ENCODE peak calls at places on chromosomes 12 and 14, in seven cellular contexts. One of them, this sample, is unnamed.

GRCh38 chr14:50734950-50735697 is 67.0 kb upstream of the SAV1 start:
- DNase-seq in AG10803: no peak
- DNase-seq in fibroblast of the aortic adventitia: no peak
- DNase-seq in IMR-90: no peak
- DNase-seq in RWPE2: no peak
- DNase-seq in left lung: no peak
- DNase-seq in keratinocyte: no peak
- DNase-seq in this sample: no peak

GRCh38 chr12:29795715-29796114 is 12.0 kb upstream of the TMTC1 start:
- DNase-seq in AG10803: no peak
- DNase-seq in IMR-90: no peak
- DNase-seq in fibroblast of the aortic adventitia: no peak
- DNase-seq in left lung: no peak
- DNase-seq in keratinocyte: no peak
- DNase-seq in RWPE2: no peak
- DNase-seq in this sample: no peak

GRCh38 chr12:92434607-92435025 is 268.2 kb upstream of the PLEKHG7 start:
- DNase-seq in AG10803: no peak
- DNase-seq in keratinocyte: no peak
- DNase-seq in IMR-90: no peak
- DNase-seq in left lung: no peak
- DNase-seq in fibroblast of the aortic adventitia: no peak
- DNase-seq in RWPE2: no peak
- DNase-seq in this sample: no peak

GRCh38 chr12:24255920-24256635 is 306.6 kb upstream of the SOX5 start:
- DNase-seq in IMR-90: no peak
- DNase-seq in RWPE2: no peak
- DNase-seq in AG10803: no peak
- DNase-seq in keratinocyte: no peak
- DNase-seq in left lung: no peak
- DNase-seq in fibroblast of the aortic adventitia: no peak
- DNase-seq in this sample: no peak

GRCh38 chr12:32895688-32896437 is 714 bp downstream of the PKP2 start:
- DNase-seq in keratinocyte: no peak
- DNase-seq in AG10803: no peak
- DNase-seq in left lung: no peak
- DNase-seq in IMR-90: no peak
- DNase-seq in RWPE2: no peak
- DNase-seq in fibroblast of the aortic adventitia: no peak
- DNase-seq in this sample: no peak

GRCh38 chr12:65612440-65612839 is 211.8 kb upstream of the HMGA2 start:
- DNase-seq in RWPE2: no peak
- DNase-seq in fibroblast of the aortic adventitia: peak; percentile 82
- DNase-seq in left lung: no peak
- DNase-seq in IMR-90: no peak
- DNase-seq in keratinocyte: no peak
- DNase-seq in AG10803: no peak
- DNase-seq in this sample: peak; percentile 59

GRCh38 chr12:129938089-129938488 is 34.3 kb upstream of the TMEM132D start:
- DNase-seq in AG10803: no peak
- DNase-seq in keratinocyte: no peak
- DNase-seq in IMR-90: no peak
- DNase-seq in RWPE2: no peak
- DNase-seq in fibroblast of the aortic adventitia: no peak
- DNase-seq in left lung: no peak
- DNase-seq in this sample: no peak

GRCh38 chr14:102568115-102568614 is 24.3 kb upstream of the RCOR1 start:
- DNase-seq in left lung: no peak
- DNase-seq in fibroblast of the aortic adventitia: no peak
- DNase-seq in IMR-90: no peak
- DNase-seq in AG10803: no peak
- DNase-seq in RWPE2: peak; percentile 75
- DNase-seq in keratinocyte: no peak
- DNase-seq in this sample: no peak

GRCh38 chr14:101222362-101223090 is 319.0 kb upstream of the RTL1 start:
- DNase-seq in keratinocyte: no peak
- DNase-seq in RWPE2: no peak
- DNase-seq in IMR-90: no peak
- DNase-seq in fibroblast of the aortic adventitia: no peak
- DNase-seq in AG10803: no peak
- DNase-seq in left lung: no peak
- DNase-seq in this sample: no peak

GRCh38 chr12:80607361-80608135 is 99.9 kb upstream of the MYF6 start:
- DNase-seq in AG10803: no peak
- DNase-seq in IMR-90: no peak
- DNase-seq in keratinocyte: no peak
- DNase-seq in RWPE2: no peak
- DNase-seq in fibroblast of the aortic adventitia: no peak
- DNase-seq in left lung: no peak
- DNase-seq in this sample: no peak

GRCh38 chr14:51242545-51243490 is 2.8 kb downstream of the TMX1 start:
- DNase-seq in fibroblast of the aortic adventitia: no peak
- DNase-seq in RWPE2: no peak
- DNase-seq in left lung: no peak
- DNase-seq in IMR-90: no peak
- DNase-seq in keratinocyte: no peak
- DNase-seq in AG10803: no peak
- DNase-seq in this sample: no peak

GRCh38 chr14:59087711-59088110 is 100.8 kb upstream of the DAAM1 start:
- DNase-seq in IMR-90: no peak
- DNase-seq in RWPE2: no peak
- DNase-seq in left lung: no peak
- DNase-seq in AG10803: no peak
- DNase-seq in keratinocyte: no peak
- DNase-seq in fibroblast of the aortic adventitia: no peak
- DNase-seq in this sample: no peak

GRCh38 chr12:9870311-9870866 is 1.2 kb upstream of the CLEC2B start:
- DNase-seq in RWPE2: no peak
- DNase-seq in keratinocyte: no peak
- DNase-seq in AG10803: peak; percentile 10
- DNase-seq in IMR-90: no peak
- DNase-seq in fibroblast of the aortic adventitia: peak; percentile 8
- DNase-seq in left lung: no peak
- DNase-seq in this sample: peak; percentile 26

GRCh38 chr12:120496353-120497340 is 734 bp downstream of the DYNLL1 start:
- DNase-seq in keratinocyte: no peak
- DNase-seq in RWPE2: no peak
- DNase-seq in AG10803: peak; percentile 38
- DNase-seq in IMR-90: peak; percentile 56
- DNase-seq in fibroblast of the aortic adventitia: peak; percentile 48
- DNase-seq in left lung: peak; percentile 85
- DNase-seq in this sample: peak; percentile 51

GRCh38 chr12:75979181-75979580 is 52.4 kb downstream of the PHLDA1 start:
- DNase-seq in keratinocyte: no peak
- DNase-seq in AG10803: peak; percentile 43
- DNase-seq in left lung: no peak
- DNase-seq in IMR-90: peak; percentile 66
- DNase-seq in RWPE2: no peak
- DNase-seq in fibroblast of the aortic adventitia: no peak
- DNase-seq in this sample: peak; percentile 62

GRCh38 chr12:53133722-53134121 is 30.4 kb downstream of the SOAT2 start:
- DNase-seq in left lung: no peak
- DNase-seq in keratinocyte: no peak
- DNase-seq in fibroblast of the aortic adventitia: no peak
- DNase-seq in IMR-90: no peak
- DNase-seq in AG10803: no peak
- DNase-seq in RWPE2: no peak
- DNase-seq in this sample: no peak

GRCh38 chr12:106296179-106296877 is 6.2 kb upstream of the TCP11L2 start:
- DNase-seq in left lung: no peak
- DNase-seq in IMR-90: peak; percentile 91
- DNase-seq in RWPE2: no peak
- DNase-seq in AG10803: peak; percentile 89
- DNase-seq in keratinocyte: peak; percentile 81
- DNase-seq in fibroblast of the aortic adventitia: peak; percentile 78
- DNase-seq in this sample: peak; percentile 71

GRCh38 chr12:62653740-62654139 is 187.1 kb downstream of the MON2 start:
- DNase-seq in IMR-90: no peak
- DNase-seq in RWPE2: no peak
- DNase-seq in fibroblast of the aortic adventitia: no peak
- DNase-seq in left lung: no peak
- DNase-seq in keratinocyte: no peak
- DNase-seq in AG10803: no peak
- DNase-seq in this sample: no peak

GRCh38 chr14:86091811-86092210 is 561.9 kb downstream of the FLRT2 start:
- DNase-seq in fibroblast of the aortic adventitia: no peak
- DNase-seq in AG10803: no peak
- DNase-seq in IMR-90: peak; percentile 57
- DNase-seq in RWPE2: no peak
- DNase-seq in keratinocyte: no peak
- DNase-seq in left lung: no peak
- DNase-seq in this sample: no peak

GRCh38 chr12:98594050-98594853 is 766 bp downstream of the SLC25A3 start:
- DNase-seq in fibroblast of the aortic adventitia: peak; percentile 36
- DNase-seq in keratinocyte: no peak
- DNase-seq in left lung: peak; percentile 85
- DNase-seq in RWPE2: no peak
- DNase-seq in IMR-90: no peak
- DNase-seq in AG10803: peak; percentile 38
- DNase-seq in this sample: peak; percentile 7

GRCh38 chr14:93720981-93721483 is 67.3 kb downstream of the PRIMA1 start:
- DNase-seq in keratinocyte: no peak
- DNase-seq in AG10803: no peak
- DNase-seq in fibroblast of the aortic adventitia: no peak
- DNase-seq in RWPE2: peak; percentile 48
- DNase-seq in IMR-90: no peak
- DNase-seq in left lung: peak; percentile 45
- DNase-seq in this sample: no peak

GRCh38 chr12:57130941-57131340 is 2.7 kb downstream of the LRP1 start:
- DNase-seq in AG10803: no peak
- DNase-seq in RWPE2: no peak
- DNase-seq in keratinocyte: no peak
- DNase-seq in left lung: no peak
- DNase-seq in IMR-90: no peak
- DNase-seq in fibroblast of the aortic adventitia: no peak
- DNase-seq in this sample: no peak

GRCh38 chr12:57131896-57132744 is 3.8 kb downstream of the LRP1 start:
- DNase-seq in left lung: no peak
- DNase-seq in AG10803: no peak
- DNase-seq in RWPE2: no peak
- DNase-seq in fibroblast of the aortic adventitia: no peak
- DNase-seq in IMR-90: no peak
- DNase-seq in keratinocyte: no peak
- DNase-seq in this sample: no peak

GRCh38 chr12:57134949-57135348 is 6.7 kb downstream of the LRP1 start:
- DNase-seq in keratinocyte: no peak
- DNase-seq in left lung: no peak
- DNase-seq in fibroblast of the aortic adventitia: no peak
- DNase-seq in AG10803: no peak
- DNase-seq in IMR-90: no peak
- DNase-seq in RWPE2: no peak
- DNase-seq in this sample: no peak

GRCh38 chr12:57133916-57134315 is 5.6 kb downstream of the LRP1 start:
- DNase-seq in IMR-90: no peak
- DNase-seq in left lung: no peak
- DNase-seq in RWPE2: no peak
- DNase-seq in fibroblast of the aortic adventitia: peak; percentile 41
- DNase-seq in AG10803: no peak
- DNase-seq in keratinocyte: no peak
- DNase-seq in this sample: no peak

GRCh38 chr12:57133013-57133569 is 4.8 kb downstream of the LRP1 start:
- DNase-seq in fibroblast of the aortic adventitia: peak; percentile 87
- DNase-seq in left lung: no peak
- DNase-seq in keratinocyte: no peak
- DNase-seq in AG10803: peak; percentile 88
- DNase-seq in IMR-90: peak; percentile 55
- DNase-seq in RWPE2: no peak
- DNase-seq in this sample: peak; percentile 59
- H3K4me3 ChIP-seq in fibroblast of the aortic adventitia: peak overlapping the region; percentile 89
- H3K4me3 ChIP-seq in left lung: no peak overlapping the region
- H3K4me3 ChIP-seq in keratinocyte: no peak overlapping the region
- H3K4me3 ChIP-seq in AG10803: peak overlapping the region; percentile 93
- H3K4me3 ChIP-seq in IMR-90: no peak overlapping the region
- H3K4me3 ChIP-seq in RWPE2: no peak overlapping the region
- H3K4me3 ChIP-seq in this sample: peak overlapping the region; percentile 3

DNA sequence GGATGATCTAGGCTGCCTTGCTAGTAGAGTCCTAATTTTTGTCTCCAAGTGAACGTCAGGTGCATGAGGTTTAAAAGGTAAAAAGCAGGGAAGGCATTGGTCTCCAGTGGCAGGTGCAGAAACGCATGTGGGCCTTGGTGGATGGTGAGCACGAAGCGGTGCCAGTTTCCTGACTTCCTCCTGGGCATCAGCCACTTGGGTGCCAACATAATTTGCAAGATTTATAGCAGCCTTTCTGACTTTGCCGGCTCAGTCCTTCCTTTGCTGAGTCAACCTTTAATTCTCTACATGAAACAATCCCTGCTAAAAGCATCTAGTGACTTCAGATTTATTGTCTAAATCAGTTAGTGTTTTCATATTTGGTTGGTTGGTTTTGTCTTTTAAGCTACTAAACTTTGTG is 355.7 kb upstream of the TMEM132C start:
- DNase-seq in IMR-90: no peak
- DNase-seq in fibroblast of the aortic adventitia: no peak
- DNase-seq in AG10803: no peak
- DNase-seq in keratinocyte: no peak
- DNase-seq in RWPE2: no peak
- DNase-seq in left lung: no peak
- DNase-seq in this sample: no peak
- TF ChIP-seq CTCF in IMR-90: no peak
- TF ChIP-seq CTCF in fibroblast of the aortic adventitia: no peak
- TF ChIP-seq CTCF in AG10803: no peak
- TF ChIP-seq CTCF in keratinocyte: no peak
- TF ChIP-seq CTCF in RWPE2: no peak
- TF ChIP-seq CTCF in left lung: no peak
- TF ChIP-seq CTCF in this sample: no peak

GRCh38 chr12:6535960-6536847 is 1.9 kb downstream of the GAPDH start:
- DNase-seq in keratinocyte: no peak
- DNase-seq in IMR-90: no peak
- DNase-seq in fibroblast of the aortic adventitia: peak; percentile 17
- DNase-seq in RWPE2: no peak
- DNase-seq in left lung: no peak
- DNase-seq in AG10803: no peak
- DNase-seq in this sample: no peak
- H3K4me3 ChIP-seq in keratinocyte: peak overlapping the region; percentile 78
- H3K4me3 ChIP-seq in IMR-90: peak overlapping the region; percentile 66
- H3K4me3 ChIP-seq in fibroblast of the aortic adventitia: peak overlapping the region; percentile 92
- H3K4me3 ChIP-seq in RWPE2: peak overlapping the region; percentile 87
- H3K4me3 ChIP-seq in left lung: peak overlapping the region; percentile 99
- H3K4me3 ChIP-seq in AG10803: peak overlapping the region; percentile 94
- H3K4me3 ChIP-seq in this sample: peak overlapping the region; percentile 98

DNA sequence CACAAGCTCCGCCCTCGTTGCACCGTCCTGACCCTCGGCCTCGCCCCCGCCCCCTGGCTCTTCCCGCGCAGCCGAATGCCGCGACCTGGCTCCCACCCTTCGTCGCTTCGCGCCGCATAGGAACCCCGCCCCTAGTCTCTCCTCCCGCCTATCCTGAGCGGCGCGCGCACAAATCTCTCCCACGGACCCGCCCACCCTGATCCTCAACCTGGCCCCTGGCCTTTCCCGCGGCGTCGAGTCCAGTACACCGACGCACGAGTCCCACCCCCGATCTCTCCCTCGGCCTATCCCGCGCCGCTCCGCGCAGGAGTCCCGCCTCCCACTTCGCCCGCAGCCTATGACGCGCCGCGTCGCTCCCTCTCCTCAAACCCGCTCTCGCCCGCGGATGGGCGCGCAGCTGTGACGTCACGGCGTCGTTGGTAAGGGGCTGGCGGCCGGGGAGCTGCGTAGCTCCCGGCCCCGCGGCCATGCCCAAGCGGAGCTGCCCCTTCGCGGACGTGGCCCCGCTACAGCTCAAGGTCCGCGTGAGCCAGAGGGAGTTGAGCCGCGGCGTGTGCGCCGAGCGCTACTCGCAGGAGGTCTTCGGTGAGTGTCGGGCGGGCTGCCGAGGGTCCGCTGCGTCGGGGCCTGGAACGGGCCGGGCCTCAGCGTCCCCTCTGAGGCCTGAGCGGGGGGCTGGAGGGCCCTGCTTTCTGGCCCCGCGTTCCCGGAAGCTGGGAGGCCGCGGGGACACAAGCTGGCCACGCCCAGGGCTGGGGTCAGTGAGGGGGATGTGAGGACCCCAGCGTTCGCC is at the start of gene SIVA1:
- DNase-seq in AG10803: peak; percentile 99
- DNase-seq in IMR-90: peak; percentile 99
- DNase-seq in RWPE2: peak; percentile 100
- DNase-seq in fibroblast of the aortic adventitia: peak; percentile 98
- DNase-seq in left lung: peak; percentile 100
- DNase-seq in keratinocyte: peak; percentile 97
- DNase-seq in this sample: peak; percentile 100
- TF ChIP-seq CTCF in AG10803: no peak
- TF ChIP-seq CTCF in IMR-90: no peak
- TF ChIP-seq CTCF in RWPE2: no peak
- TF ChIP-seq CTCF in fibroblast of the aortic adventitia: no peak
- TF ChIP-seq CTCF in left lung: no peak
- TF ChIP-seq CTCF in keratinocyte: no peak
- TF ChIP-seq CTCF in this sample: no peak